ENCODE peak calls at places on chromosomes 1 and 21, in eight cellular contexts. M is right cardiac atrium, A is A549, X is left lung, I is hepatocyte, P is GM23338, R is endothelial cell of umbilical vein, T is HCT116. V is an unnamed sample.

GRCh38 chr1:85275701-85276289 is 637 bp downstream of the BCL10 start:
- DNase-seq in M (no peak), A (no peak), X (no peak), I (peak; percentile 23), P (peak; percentile 66), R (no peak), T (peak; percentile 33), V (no peak)

GRCh38 chr1:13968361-13968760 is 268.4 kb downstream of the PRDM2 start:
- DNase-seq in M (no peak), A (no peak), X (no peak), I (no peak), P (no peak), R (no peak), T (no peak), V (no peak)

GRCh38 chr1:85577421-85578320 is 2.9 kb upstream of the CCN1 start:
- DNase-seq in M (peak; percentile 56), A (peak; percentile 61), X (no peak), I (peak; percentile 65), P (peak; percentile 52), R (peak; percentile 74), T (no peak), V (no peak)

GRCh38 chr1:110606784-110607662 is 865 bp upstream of the KCNA2 start:
- DNase-seq in M (no peak), A (no peak), X (no peak), I (peak; percentile 23), P (peak; percentile 48), R (peak; percentile 10), T (no peak), V (no peak)

GRCh38 chr1:226034482-226034881 is 28.0 kb upstream of the H3-3A start:
- DNase-seq in M (peak; percentile 94), A (no peak), X (peak; percentile 87), I (peak; percentile 62), P (no peak), R (peak; percentile 89), T (no peak), V (no peak)

GRCh38 chr21:18151046-18151445 is 93.6 kb upstream of the CHODL start:
- DNase-seq in M (no peak), A (no peak), X (no peak), I (no peak), P (no peak), R (no peak), T (no peak), V (no peak)

GRCh38 chr1:172717722-172718455 is 59.0 kb downstream of the FASLG start:
- DNase-seq in M (no peak), A (peak; percentile 79), X (no peak), I (peak; percentile 55), P (no peak), R (no peak), T (no peak), V (no peak)

GRCh38 chr1:226691257-226691656 is 47.8 kb downstream of the ITPKB start:
- DNase-seq in M (no peak), A (no peak), X (no peak), I (no peak), P (no peak), R (peak; percentile 26), T (no peak), V (no peak)

GRCh38 chr1:163807331-163807730 is 485.6 kb downstream of the NUF2 start:
- DNase-seq in M (no peak), A (no peak), X (no peak), I (no peak), P (no peak), R (peak; percentile 55), T (no peak), V (no peak)

GRCh38 chr1:98662354-98662665 is 789 bp downstream of the SNX7 start:
- DNase-seq in M (no peak), A (no peak), X (no peak), I (no peak), P (no peak), R (no peak), T (no peak), V (no peak)

GRCh38 chr1:108746382-108747127 is at the start of gene STXBP3:
- DNase-seq in M (peak; percentile 100), A (peak; percentile 98), X (peak; percentile 99), I (peak; percentile 100), P (peak; percentile 99), R (peak; percentile 99), T (peak; percentile 96), V (peak; percentile 99)
- H3K27ac ChIP-seq in M (peak within 1 kb of the TSS; percentile 96), A (peak within 1 kb of the TSS; percentile 97), X (peak within 1 kb of the TSS; percentile 98), I (peak within 1 kb of the TSS; percentile 98), P (peak within 1 kb of the TSS; percentile 96), R (peak within 1 kb of the TSS; percentile 89), T (peak within 1 kb of the TSS; percentile 86), V (peak within 1 kb of the TSS; percentile 72)

DNA sequence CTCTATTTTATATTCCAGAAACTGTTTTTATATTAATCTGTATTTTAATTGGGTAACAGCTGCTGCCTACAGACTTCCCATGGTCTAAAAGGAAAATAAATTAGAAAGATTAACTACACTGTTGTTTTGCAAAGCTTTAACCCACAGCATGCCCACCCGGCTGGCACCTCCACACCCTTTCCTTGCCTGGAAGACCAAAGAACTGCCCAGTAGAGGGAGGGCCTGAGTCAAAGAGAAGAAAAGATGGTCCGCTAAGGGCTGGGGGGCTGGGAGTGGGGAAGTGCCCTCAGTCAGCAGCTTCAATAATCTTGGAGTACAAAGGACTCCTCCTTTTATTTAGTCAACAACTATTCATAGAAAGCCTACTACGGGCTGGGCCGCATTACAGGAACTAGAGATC is 40.7 kb downstream of the ERI3 start:
- DNase-seq in M (no peak), A (no peak), X (no peak), I (no peak), P (peak; percentile 66), R (no peak), T (no peak), V (no peak)
- H3K27ac ChIP-seq in M (no peak overlapping the region), A (no peak overlapping the region), X (no peak overlapping the region), I (no peak overlapping the region), P (no peak overlapping the region), R (no peak overlapping the region), T (no peak overlapping the region), V (no peak overlapping the region)

GRCh38 chr1:67788907-67789306 is 44.4 kb downstream of the GNG12 start:
- DNase-seq in M (no peak), A (no peak), X (no peak), I (no peak), P (no peak), R (no peak), T (no peak), V (no peak)

GRCh38 chr1:67788251-67788796 is 44.9 kb downstream of the GNG12 start:
- DNase-seq in M (no peak), A (no peak), X (no peak), I (no peak), P (no peak), R (no peak), T (no peak), V (no peak)

GRCh38 chr1:67787746-67788145 is 45.5 kb downstream of the GNG12 start:
- DNase-seq in M (no peak), A (no peak), X (no peak), I (no peak), P (no peak), R (no peak), T (no peak), V (no peak)

GRCh38 chr1:67784545-67785186 is 48.6 kb downstream of the GNG12 start:
- DNase-seq in M (no peak), A (no peak), X (no peak), I (no peak), P (no peak), R (peak; percentile 49), T (no peak), V (no peak)

DNA sequence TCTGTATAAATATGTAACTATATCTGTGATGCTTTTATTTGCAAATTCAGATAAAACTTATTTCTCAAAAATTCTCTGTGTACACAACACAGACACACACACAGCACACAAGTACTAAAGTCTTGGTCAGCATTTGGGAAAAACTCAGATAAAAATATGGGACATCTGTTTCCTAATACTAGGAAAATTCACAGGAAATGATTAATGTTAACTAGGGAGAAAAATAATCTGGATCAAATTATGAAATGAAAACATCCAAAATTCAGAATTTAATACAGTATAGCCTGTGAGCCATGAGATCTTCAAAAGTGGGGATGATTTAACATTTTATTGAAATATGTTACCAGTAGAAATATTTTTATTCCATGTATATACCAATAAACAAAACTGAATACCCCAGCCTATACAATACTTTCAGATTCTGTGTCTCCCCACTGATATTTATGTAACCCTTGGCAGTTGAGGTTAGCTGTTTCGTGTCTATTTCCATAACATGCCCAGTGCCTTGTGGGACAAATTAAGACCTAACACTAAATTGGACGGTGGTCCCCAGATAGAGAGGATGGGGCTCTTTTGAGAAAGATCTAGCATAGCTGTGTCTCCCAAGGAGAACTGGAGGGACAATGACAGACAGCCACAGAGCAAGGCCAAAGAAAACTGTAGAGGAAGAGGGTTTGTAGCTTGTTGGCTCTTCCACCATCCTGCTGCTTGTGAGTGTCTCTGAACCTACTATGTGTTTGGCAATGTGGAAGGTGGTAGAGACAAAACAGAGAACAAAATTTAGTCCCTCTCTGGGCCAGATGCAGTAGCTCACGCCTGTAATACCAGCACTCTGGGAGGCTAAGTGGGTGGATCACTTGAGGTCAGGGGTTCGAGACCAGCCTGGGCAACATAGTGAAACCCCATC is 47.2 kb downstream of the GNG12 start:
- DNase-seq in M (no peak), A (no peak), X (no peak), I (no peak), P (no peak), R (peak; percentile 84), T (no peak), V (no peak)
- H3K27ac ChIP-seq in M (no peak overlapping the region), A (no peak overlapping the region), X (no peak overlapping the region), I (no peak overlapping the region), P (no peak overlapping the region), R (peak overlapping the region; percentile 91), T (no peak overlapping the region), V (no peak overlapping the region)

GRCh38 chr1:230361941-230362340 is 64.2 kb downstream of the PGBD5 start:
- DNase-seq in M (peak; percentile 45), A (no peak), X (no peak), I (no peak), P (no peak), R (no peak), T (no peak), V (no peak)

GRCh38 chr1:230356190-230356589 is 69.9 kb downstream of the PGBD5 start:
- DNase-seq in M (no peak), A (no peak), X (no peak), I (no peak), P (no peak), R (no peak), T (no peak), V (no peak)

GRCh38 chr1:230356869-230357778 is 69.0 kb downstream of the PGBD5 start:
- DNase-seq in M (no peak), A (no peak), X (no peak), I (no peak), P (no peak), R (no peak), T (no peak), V (no peak)

GRCh38 chr1:230362949-230363348 is 63.2 kb downstream of the PGBD5 start:
- DNase-seq in M (no peak), A (no peak), X (no peak), I (no peak), P (no peak), R (no peak), T (no peak), V (no peak)

GRCh38 chr1:230359992-230360391 is 66.1 kb downstream of the PGBD5 start:
- DNase-seq in M (no peak), A (no peak), X (no peak), I (peak; percentile 43), P (no peak), R (no peak), T (no peak), V (no peak)
- H3K27ac ChIP-seq in M (no peak overlapping the region), A (no peak overlapping the region), X (no peak overlapping the region), I (no peak overlapping the region), P (no peak overlapping the region), R (no peak overlapping the region), T (no peak overlapping the region), V (no peak overlapping the region)

GRCh38 chr1:21919520-21919919 is 17.6 kb downstream of the HSPG2 start:
- DNase-seq in M (no peak), A (peak; percentile 56), X (no peak), I (no peak), P (no peak), R (peak; percentile 78), T (no peak), V (peak; percentile 73)
- H3K27ac ChIP-seq in M (peak overlapping the region; percentile 99), A (peak overlapping the region; percentile 65), X (no peak overlapping the region), I (peak overlapping the region; percentile 89), P (no peak overlapping the region), R (peak overlapping the region; percentile 1), T (no peak overlapping the region), V (peak overlapping the region; percentile 56)